ENCODE peak calls at places on chromosomes 4 and X, in nine cellular contexts. P is SK-N-SH, E is HFF-Myc, Z is mesenchymal stem cell, R is MM.1S, G is Peyer's patch, L is WERI-Rb-1, M is AG04450, F is neural progenitor cell. O is an unnamed sample.

GRCh38 chr4:81471361-81472248 is at the start of gene RASGEF1B:
- DNase-seq in P (peak; percentile 79), E (no peak), Z (peak; percentile 65), R (peak; percentile 94), G (peak; percentile 92), L (peak; percentile 91), M (peak; percentile 7), F (peak; percentile 81), O (peak; percentile 96)

GRCh38 chr4:38804654-38805295 is at the start of gene TLR1:
- DNase-seq in P (peak; percentile 26), E (peak; percentile 46), Z (peak; percentile 57), R (peak; percentile 78), G (no peak), L (no peak), M (no peak), F (peak; percentile 4), O (no peak)

GRCh38 chr4:70239497-70239896 is 2.9 kb upstream of the CSN3 start:
- DNase-seq in P (no peak), E (no peak), Z (no peak), R (no peak), G (no peak), L (no peak), M (no peak), F (no peak), O (no peak)

GRCh38 chr4:140157341-140157740 is 3.4 kb upstream of the MAML3 start:
- DNase-seq in P (no peak), E (no peak), Z (no peak), R (no peak), G (no peak), L (no peak), M (no peak), F (no peak), O (no peak)

GRCh38 chr4:116015062-116015461 is 901.6 kb upstream of the NDST4 start:
- DNase-seq in P (no peak), E (no peak), Z (no peak), R (no peak), G (no peak), L (no peak), M (no peak), F (no peak), O (no peak)

GRCh38 chrX:44343412-44343942 is at the start of gene EFHC2:
- DNase-seq in P (peak; percentile 60), E (no peak), Z (peak; percentile 33), R (peak; percentile 7), G (peak; percentile 34), L (peak; percentile 26), M (no peak), F (peak; percentile 46), O (peak; percentile 83)

GRCh38 chrX:21721175-21721574 is 36.7 kb downstream of the SMPX start:
- DNase-seq in P (no peak), E (no peak), Z (no peak), R (no peak), G (no peak), L (no peak), M (no peak), F (no peak), O (no peak)

GRCh38 chr4:169266661-169267060 is 4.1 kb downstream of the SH3RF1 start:
- DNase-seq in P (no peak), E (no peak), Z (no peak), R (no peak), G (no peak), L (no peak), M (no peak), F (no peak), O (no peak)

GRCh38 chr4:84814100-84814750 is 152.3 kb downstream of the WDFY3 start:
- DNase-seq in P (no peak), E (peak; percentile 46), Z (peak; percentile 89), R (no peak), G (no peak), L (no peak), M (peak; percentile 61), F (no peak), O (no peak)

GRCh38 chr4:12409507-12410190 is 981.0 kb upstream of the HS3ST1 start:
- DNase-seq in P (no peak), E (no peak), Z (peak; percentile 53), R (peak; percentile 15), G (no peak), L (no peak), M (no peak), F (no peak), O (no peak)

DNA sequence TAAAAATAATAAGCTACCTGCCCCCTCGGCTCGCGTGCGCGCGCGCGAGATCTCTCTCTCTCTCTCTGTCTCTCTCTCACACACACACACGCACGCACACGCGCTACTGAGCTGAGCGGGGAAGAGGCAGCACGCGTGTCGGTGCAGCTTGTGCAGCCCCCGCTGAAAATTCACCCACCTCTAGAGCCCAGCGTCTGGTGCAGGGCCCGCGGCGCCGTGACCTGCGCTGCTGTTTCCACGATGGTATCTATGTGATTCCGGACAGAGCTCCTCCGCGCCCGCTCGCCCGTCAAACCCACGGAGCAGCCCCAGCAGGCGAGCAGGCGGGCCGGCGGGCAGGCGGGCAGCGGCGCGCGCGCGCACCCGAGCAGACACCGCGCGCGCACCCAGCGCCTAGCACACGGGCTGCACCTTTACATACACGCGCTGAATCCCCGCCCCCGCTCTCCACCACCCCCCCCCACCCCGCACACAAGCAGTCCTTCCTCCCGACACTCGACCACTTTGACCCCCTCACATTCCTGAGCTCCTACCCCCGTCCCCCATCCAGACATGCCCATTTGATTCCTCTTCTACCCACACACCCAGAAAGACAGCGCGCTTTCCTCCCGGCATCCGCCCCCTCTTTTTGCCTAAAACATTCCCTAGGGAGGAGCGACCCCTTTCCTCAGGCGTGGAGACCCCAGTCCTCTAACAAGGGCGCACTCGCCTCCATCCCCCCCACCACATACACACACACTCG is 1.0 kb downstream of the SLITRK4 start:
- DNase-seq in P (no peak), E (no peak), Z (peak; percentile 28), R (no peak), G (no peak), L (no peak), M (no peak), F (peak; percentile 58), O (peak; percentile 71)
- H3K4me3 ChIP-seq in P (no peak overlapping the region), E (no peak overlapping the region), Z (peak overlapping the region; percentile 64), R (no peak overlapping the region), G (no peak overlapping the region), L (no peak overlapping the region), M (no peak overlapping the region), F (peak overlapping the region; percentile 60), O (peak overlapping the region; percentile 23)

DNA sequence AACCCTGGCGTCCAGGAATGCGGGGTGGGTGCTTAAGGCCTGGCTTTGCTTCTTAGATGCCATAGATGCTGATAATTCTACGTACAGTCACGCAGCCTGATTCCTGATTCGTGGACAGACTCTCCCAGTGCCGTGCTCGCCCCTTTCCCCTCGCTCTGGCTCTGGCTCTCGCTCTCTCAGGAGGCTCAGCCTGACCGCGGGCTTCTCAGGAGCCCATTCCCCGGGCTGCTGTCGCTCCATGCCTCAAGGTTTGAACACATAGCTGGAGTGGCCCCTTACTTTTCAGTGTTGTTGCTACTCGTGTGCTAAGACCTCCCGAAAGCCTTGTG is 59.2 kb upstream of the ZC4H2 start:
- DNase-seq in P (peak; percentile 46), E (no peak), Z (no peak), R (no peak), G (peak; percentile 22), L (no peak), M (no peak), F (peak; percentile 65), O (peak; percentile 49)
- H3K4me3 ChIP-seq in P (peak overlapping the region; percentile 55), E (peak overlapping the region; percentile 36), Z (peak overlapping the region; percentile 53), R (peak overlapping the region; percentile 76), G (peak overlapping the region; percentile 53), L (no peak overlapping the region), M (peak overlapping the region; percentile 63), F (peak overlapping the region; percentile 61), O (peak overlapping the region; percentile 24)

DNA sequence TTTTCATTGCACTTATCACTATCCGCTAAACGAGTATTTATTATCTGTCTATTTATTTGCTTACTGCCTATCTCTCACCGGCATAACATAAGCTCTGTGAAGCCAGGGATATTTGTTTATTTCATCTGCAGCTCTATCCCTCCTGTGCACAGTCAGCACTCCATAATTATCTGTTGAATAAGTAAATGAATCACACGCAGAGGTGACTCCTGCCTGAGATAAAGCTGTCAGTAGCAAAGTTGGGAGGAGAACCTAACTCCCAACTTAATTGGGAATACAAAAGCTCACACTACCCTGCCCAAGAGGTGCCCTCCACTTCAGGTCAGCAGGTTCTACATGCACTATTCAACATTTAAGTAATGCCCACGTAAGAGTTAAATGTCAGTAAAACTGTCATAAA is 85.7 kb downstream of the CORIN start:
- DNase-seq in P (no peak), E (no peak), Z (no peak), R (no peak), G (no peak), L (no peak), M (no peak), F (no peak), O (no peak)
- H3K4me3 ChIP-seq in P (no peak overlapping the region), E (no peak overlapping the region), Z (no peak overlapping the region), R (no peak overlapping the region), G (no peak overlapping the region), L (no peak overlapping the region), M (no peak overlapping the region), F (no peak overlapping the region), O (no peak overlapping the region)

DNA sequence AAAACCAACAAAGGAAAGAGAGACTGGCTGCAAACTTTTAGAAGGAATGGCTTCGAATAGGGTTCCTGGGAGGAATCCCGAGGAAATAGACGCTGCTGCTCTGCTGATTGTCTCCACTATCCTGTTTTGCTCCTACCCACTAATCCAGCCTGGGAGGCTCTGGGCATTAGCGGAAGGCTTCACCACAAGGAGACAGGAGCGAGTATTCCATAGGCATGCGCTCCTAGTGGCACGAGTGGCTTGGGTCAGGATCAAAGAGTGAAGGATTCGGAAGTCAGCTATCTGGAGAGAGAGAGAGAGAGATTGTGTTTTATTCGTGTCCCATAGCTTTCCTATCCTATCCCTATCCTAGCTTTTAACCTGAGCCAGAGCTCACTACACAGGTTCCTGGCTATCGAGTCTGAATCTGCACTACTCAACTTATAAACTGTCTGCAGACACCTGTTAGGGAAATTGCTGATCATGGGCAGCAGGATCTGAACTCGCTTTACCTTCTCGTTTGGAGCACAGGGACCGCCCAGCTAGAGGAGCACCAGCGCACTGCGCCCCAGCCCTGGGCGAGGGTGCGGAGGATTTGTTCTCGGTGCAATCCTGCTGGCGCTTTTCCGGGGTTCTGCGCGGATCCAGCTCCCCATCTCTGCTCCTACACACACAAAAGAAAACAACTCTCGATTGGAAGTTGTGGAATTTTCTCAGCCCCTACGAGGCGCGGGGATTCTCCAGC is 740 bp upstream of the NPY2R start:
- DNase-seq in P (peak; percentile 47), E (no peak), Z (no peak), R (no peak), G (no peak), L (peak; percentile 89), M (no peak), F (peak; percentile 83), O (no peak)
- H3K4me3 ChIP-seq in P (no peak overlapping the region), E (no peak overlapping the region), Z (no peak overlapping the region), R (no peak overlapping the region), G (no peak overlapping the region), L (peak overlapping the region; percentile 67), M (no peak overlapping the region), F (peak overlapping the region; percentile 73), O (no peak overlapping the region)

DNA sequence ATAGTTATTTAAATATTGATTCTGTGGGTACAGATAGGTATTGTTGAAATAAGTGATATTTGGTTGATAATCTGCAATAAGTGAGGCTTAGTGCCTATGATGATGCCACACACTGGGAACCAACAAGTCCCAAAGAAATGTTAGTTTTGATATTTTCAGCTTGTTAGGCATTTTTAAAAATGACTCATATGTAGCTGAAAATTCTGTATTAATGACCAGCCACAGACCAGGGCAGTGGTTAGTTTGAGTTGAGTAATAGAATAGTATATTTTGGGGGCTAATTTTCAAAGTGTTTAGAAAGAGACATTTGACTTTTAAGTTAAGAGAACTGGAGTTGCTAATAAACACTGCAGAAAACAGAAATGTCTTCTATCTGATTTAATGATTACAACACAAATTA is 9.4 kb downstream of the INTU start:
- DNase-seq in P (no peak), E (no peak), Z (no peak), R (no peak), G (no peak), L (no peak), M (no peak), F (no peak), O (no peak)
- H3K4me3 ChIP-seq in P (no peak overlapping the region), E (no peak overlapping the region), Z (no peak overlapping the region), R (no peak overlapping the region), G (no peak overlapping the region), L (no peak overlapping the region), M (no peak overlapping the region), F (no peak overlapping the region), O (no peak overlapping the region)